ENCODE peak calls at places on chromosomes 16 and 17, in eight cellular contexts. Y, Z, R, M, N, J, K and F are unnamed samples.

GRCh38 chr17:56891751-56892150 is 22.1 kb downstream of the TRIM25 start:
- DNase-seq in Y (no peak), Z (peak), R (no peak), M (no peak), N (no peak), J (no peak), K (peak), F (peak)

GRCh38 chr16:19883296-19883951 is 1.2 kb downstream of the GPRC5B start:
- DNase-seq in Y (no peak), Z (peak), R (peak), M (peak), N (no peak), J (no peak), K (peak), F (no peak)

GRCh38 chr17:6643460-6644125 is 2.7 kb downstream of the TXNDC17 start:
- DNase-seq in Y (peak), Z (no peak), R (no peak), M (no peak), N (no peak), J (no peak), K (peak), F (no peak)

GRCh38 chr16:66274335-66275110 is 92.0 kb upstream of the CDH5 start:
- DNase-seq in Y (peak), Z (no peak), R (peak), M (peak), N (no peak), J (no peak), K (peak), F (peak)

GRCh38 chr17:19904412-19904811 is 36.7 kb upstream of the ULK2 start:
- DNase-seq in Y (peak), Z (no peak), R (no peak), M (no peak), N (no peak), J (no peak), K (peak), F (no peak)

GRCh38 chr16:30697264-30698138 is 1.5 kb upstream of the SRCAP start:
- DNase-seq in Y (peak), Z (no peak), R (no peak), M (peak), N (peak), J (peak), K (peak), F (peak)

GRCh38 chr17:5672815-5673430 is 88.6 kb upstream of the NLRP1 start:
- DNase-seq in Y (no peak), Z (no peak), R (no peak), M (no peak), N (no peak), J (peak), K (no peak), F (no peak)

GRCh38 chr17:2701996-2702741 is 9.4 kb downstream of the CLUH start:
- DNase-seq in Y (no peak), Z (no peak), R (no peak), M (no peak), N (no peak), J (no peak), K (no peak), F (no peak)

GRCh38 chr17:7997186-7997585 is 5.2 kb upstream of the GUCY2D start:
- DNase-seq in Y (peak), Z (no peak), R (peak), M (peak), N (no peak), J (no peak), K (peak), F (no peak)

GRCh38 chr16:88920618-88921602 is 54.5 kb upstream of the PABPN1L start:
- DNase-seq in Y (peak), Z (peak), R (no peak), M (no peak), N (no peak), J (peak), K (peak), F (peak)

GRCh38 chr16:22739077-22739476 is 74.9 kb upstream of the HS3ST2 start:
- DNase-seq in Y (no peak), Z (no peak), R (no peak), M (no peak), N (no peak), J (no peak), K (no peak), F (peak)